ENCODE peak calls at places on chromosomes 7 and 10, in four cellular contexts. L is HepG2, K is K562, R is GM12878. S is an unnamed sample.

GRCh38 chr7:157718303-157719007 is 381.7 kb downstream of the DNAJB6 start:
- DNase-seq in L (no peak), K (no peak), R (no peak), S (no peak)

GRCh38 chr7:93374345-93374940 is 142.3 kb downstream of the VPS50 start:
- DNase-seq in L (peak), K (peak), R (no peak), S (no peak)

GRCh38 chr7:19964198-19964597 is 190.8 kb upstream of the TMEM196 start:
- DNase-seq in L (no peak), K (no peak), R (no peak), S (no peak)

GRCh38 chr7:129376778-129377700 is 57.2 kb upstream of the STRIP2 start:
- DNase-seq in L (no peak), K (no peak), R (no peak), S (no peak)

GRCh38 chr10:126561499-126562208 is 108.8 kb downstream of the C10orf90 start:
- DNase-seq in L (no peak), K (no peak), R (no peak), S (no peak)

GRCh38 chr10:17609523-17610079 is 7.6 kb downstream of the HACD1 start:
- DNase-seq in L (no peak), K (no peak), R (no peak), S (no peak)

GRCh38 chr10:112227331-112227961 is 43.9 kb upstream of the GPAM start:
- DNase-seq in L (peak), K (no peak), R (no peak), S (no peak)

GRCh38 chr10:72074413-72075183 is 13.8 kb downstream of the SPOCK2 start:
- DNase-seq in L (no peak), K (no peak), R (no peak), S (no peak)

GRCh38 chr7:138756591-138757222 is 41.1 kb upstream of the TMEM213 start:
- DNase-seq in L (no peak), K (no peak), R (no peak), S (no peak)

GRCh38 chr7:149126662-149127321 is 668 bp upstream of the ZNF425 start:
- DNase-seq in L (no peak), K (peak), R (no peak), S (no peak)

GRCh38 chr10:6778992-6779701 is 199.1 kb upstream of the PRKCQ start:
- DNase-seq in L (no peak), K (no peak), R (no peak), S (no peak)

GRCh38 chr7:20825555-20825954 is 38.9 kb upstream of the SP8 start:
- DNase-seq in L (no peak), K (no peak), R (no peak), S (no peak)

GRCh38 chr10:50566150-50566549 is 57.6 kb downstream of the SGMS1 start:
- DNase-seq in L (peak), K (no peak), R (no peak), S (no peak)

GRCh38 chr7:154287370-154287769 is 235.2 kb downstream of the DPP6 start:
- DNase-seq in L (no peak), K (no peak), R (no peak), S (no peak)

GRCh38 chr7:154583454-154583853 is 419.5 kb downstream of the PAXIP1 start:
- DNase-seq in L (no peak), K (no peak), R (no peak), S (no peak)

GRCh38 chr10:30330512-30331168 is 18.4 kb downstream of the MTPAP start:
- DNase-seq in L (no peak), K (no peak), R (no peak), S (no peak)

GRCh38 chr7:29877196-29877595 is 70.9 kb downstream of the WIPF3 start:
- DNase-seq in L (peak), K (no peak), R (no peak), S (no peak)

GRCh38 chr7:29875741-29876140 is 69.4 kb downstream of the WIPF3 start:
- DNase-seq in L (no peak), K (no peak), R (no peak), S (no peak)

GRCh38 chr7:29879609-29880008 is 73.3 kb downstream of the WIPF3 start:
- DNase-seq in L (no peak), K (no peak), R (no peak), S (no peak)

GRCh38 chr7:29881724-29882123 is 75.4 kb downstream of the WIPF3 start:
- DNase-seq in L (no peak), K (no peak), R (no peak), S (peak)

DNA sequence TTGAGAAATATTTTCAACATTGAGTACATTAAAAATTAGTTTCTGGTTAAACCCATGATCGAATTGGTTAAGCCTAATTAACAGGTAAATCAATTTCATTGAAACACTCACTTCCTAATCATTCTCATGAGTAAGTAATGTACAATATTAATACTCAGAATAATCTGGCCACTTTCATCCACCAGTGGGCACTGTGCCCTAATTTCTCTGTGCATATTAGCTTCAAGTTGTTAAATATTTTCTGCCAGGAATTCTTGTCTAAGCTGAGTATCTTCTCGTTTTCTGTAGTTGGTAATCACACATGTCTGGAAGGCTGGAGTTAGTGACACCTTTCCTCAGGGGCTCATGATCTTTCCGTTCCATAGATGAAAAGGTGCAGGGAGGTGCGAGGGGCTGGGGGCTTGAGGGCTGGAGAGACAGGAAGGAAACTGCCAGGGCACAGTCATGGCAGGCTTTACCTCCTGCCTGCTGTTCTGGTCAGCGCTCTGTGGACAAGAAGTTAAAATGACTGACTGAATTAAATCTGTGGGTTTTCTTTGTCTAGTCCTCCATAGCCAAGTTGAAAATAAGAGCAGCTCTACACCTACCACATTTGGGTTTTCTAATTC is 71.9 kb downstream of the WIPF3 start:
- DNase-seq in L (peak), K (peak), R (no peak), S (no peak)
- TF ChIP-seq HDAC6 in L (no peak), K (no peak), R (no peak), S (no peak)

GRCh38 chr7:68691261-68692216 is 906.7 kb upstream of the AUTS2 start:
- DNase-seq in L (no peak), K (no peak), R (no peak), S (no peak)
- TF ChIP-seq CHD2 in L (no peak), K (no peak), R (no peak), S (no peak)

GRCh38 chr10:78300526-78300925 is 266.9 kb downstream of the RPS24 start:
- DNase-seq in L (no peak), K (no peak), R (no peak), S (peak)
- TF ChIP-seq JUND in L (no peak), K (no peak), R (no peak), S (no peak)

DNA sequence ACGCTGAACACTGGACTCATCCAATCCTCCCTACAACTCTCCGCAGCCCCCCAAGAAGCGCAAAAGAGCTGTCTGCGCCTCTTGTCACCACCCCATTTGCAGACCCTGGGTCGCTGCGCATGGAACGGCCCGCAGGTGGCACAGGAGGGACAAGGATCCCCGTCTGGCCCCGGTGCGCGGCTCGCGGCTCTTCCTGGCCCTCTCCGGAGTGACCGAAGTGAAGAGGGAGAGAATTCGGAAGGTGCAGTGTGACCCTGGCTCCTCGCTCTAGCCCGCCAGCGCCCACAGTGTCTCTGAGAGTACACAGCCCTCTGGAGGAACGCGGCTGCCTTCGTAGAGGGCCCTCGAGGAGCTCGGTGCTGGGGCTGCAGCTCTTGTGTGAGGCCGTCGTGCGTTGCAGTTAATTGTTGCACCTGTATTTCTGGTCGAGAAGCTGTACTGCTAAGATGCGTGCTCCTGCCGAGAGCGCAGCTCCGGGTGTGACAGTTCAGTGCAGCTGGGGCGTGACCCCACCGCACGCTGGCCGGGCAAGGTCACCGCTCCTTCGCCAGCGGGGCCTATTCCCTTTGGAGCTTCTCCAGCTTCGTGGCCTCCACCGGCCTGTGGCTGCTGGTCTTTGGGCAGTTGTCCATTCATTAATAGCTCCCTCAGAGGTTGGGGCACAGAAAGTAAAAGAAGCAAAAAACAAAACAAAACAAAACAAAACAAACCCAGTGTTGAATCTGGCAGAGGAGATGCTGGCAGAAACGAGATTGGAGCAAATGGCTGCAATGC is 119.0 kb downstream of the SEC23IP start:
- DNase-seq in L (no peak), K (no peak), R (no peak), S (peak)
- TF ChIP-seq HDAC6 in L (no peak), K (no peak), R (no peak), S (no peak)

GRCh38 chr7:128003787-128004186 is 27.4 kb downstream of the LRRC4 start:
- DNase-seq in L (no peak), K (no peak), R (no peak), S (no peak)
- TF ChIP-seq CHD2 in L (no peak), K (no peak), R (no peak), S (no peak)

GRCh38 chr7:17031903-17032551 is 150.2 kb upstream of the AGR3 start:
- DNase-seq in L (no peak), K (no peak), R (no peak), S (no peak)

GRCh38 chr7:17029150-17029549 is 147.4 kb upstream of the AGR3 start:
- DNase-seq in L (no peak), K (no peak), R (no peak), S (no peak)

GRCh38 chr7:17030559-17030958 is 148.8 kb upstream of the AGR3 start:
- DNase-seq in L (no peak), K (no peak), R (no peak), S (no peak)

GRCh38 chr7:17036584-17036983 is 154.8 kb upstream of the AGR3 start:
- DNase-seq in L (no peak), K (no peak), R (no peak), S (no peak)

DNA sequence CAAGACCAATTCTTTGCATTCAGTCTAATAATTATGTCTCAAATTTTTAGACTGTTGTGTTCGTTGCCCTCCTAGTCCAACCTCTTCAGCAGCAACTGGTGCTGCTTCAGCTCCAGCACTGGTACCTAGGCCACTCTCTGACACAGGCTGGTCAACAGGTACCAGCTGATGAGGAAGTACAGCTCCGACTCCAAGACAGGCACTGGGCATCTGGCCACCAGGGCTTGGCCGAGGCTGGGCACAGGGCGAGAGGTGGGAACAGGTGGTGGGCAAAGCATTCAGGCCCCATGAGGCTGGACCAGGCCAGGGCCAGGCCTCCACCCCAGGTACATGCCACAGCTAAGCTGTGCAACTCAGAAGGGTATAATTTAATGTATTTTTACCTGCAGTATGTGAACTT is 151.5 kb upstream of the AGR3 start:
- DNase-seq in L (no peak), K (no peak), R (no peak), S (no peak)
- TF ChIP-seq JUND in L (no peak), K (no peak), R (no peak), S (no peak)

GRCh38 chr10:21740989-21741388 is 207.0 kb downstream of the MLLT10 start:
- DNase-seq in L (no peak), K (no peak), R (no peak), S (no peak)
- TF ChIP-seq HDAC6 in L (no peak), K (no peak), R (no peak), S (no peak)